ENCODE peak calls at places on chromosomes 2 and 18, in five cellular contexts. D, W, H, T and N are unnamed samples.

GRCh38 chr2:9255416-9255815 is 48.8 kb downstream of the ASAP2 start:
- DNase-seq in T (no peak), D (no peak), H (no peak), W (no peak), N (no peak)

GRCh38 chr2:118992740-118993391 is 50.9 kb downstream of the MARCO start:
- DNase-seq in H (no peak), W (no peak), T (no peak), D (no peak), N (no peak)

GRCh38 chr2:217903859-217904613 is 98.8 kb downstream of the TNS1 start:
- DNase-seq in D (no peak), T (no peak), W (no peak), H (no peak), N (peak)

GRCh38 chr2:70922591-70923234 is 13.0 kb upstream of the ATP6V1B1 start:
- DNase-seq in D (peak), T (no peak), H (no peak), W (no peak), N (no peak)

GRCh38 chr2:162041465-162041864 is 32.5 kb downstream of the DPP4 start:
- DNase-seq in W (no peak), T (no peak), H (no peak), D (no peak), N (no peak)

GRCh38 chr2:11701831-11702301 is 31.9 kb upstream of the NTSR2 start:
- DNase-seq in T (peak), H (no peak), W (no peak), D (no peak), N (peak)

GRCh38 chr2:23497063-23497462 is 112.1 kb downstream of the KLHL29 start:
- DNase-seq in W (no peak), T (no peak), H (no peak), D (no peak), N (no peak)

GRCh38 chr2:221817052-221817451 is 244.9 kb upstream of the EPHA4 start:
- DNase-seq in W (no peak), D (no peak), H (no peak), T (peak), N (peak)

GRCh38 chr18:51463483-51464136 is 266.1 kb upstream of the MEX3C start:
- DNase-seq in H (no peak), W (no peak), T (no peak), D (no peak), N (no peak)
- H3K23ac ChIP-seq in H (no peak), W (no peak), T (no peak), D (no peak), N (no peak)

GRCh38 chr2:192016265-192016664 is 169.4 kb upstream of the CAVIN2 start:
- DNase-seq in T (no peak), D (no peak), H (no peak), W (no peak), N (no peak)
- H2BK12ac ChIP-seq in T (no peak), D (no peak), H (no peak), W (no peak), N (no peak)

GRCh38 chr2:43049836-43050796 is 176.3 kb downstream of the ZFP36L2 start:
- DNase-seq in D (no peak), W (no peak), T (no peak), H (no peak), N (no peak)
- H3K23ac ChIP-seq in D (no peak), W (no peak), T (no peak), H (no peak), N (no peak)

DNA sequence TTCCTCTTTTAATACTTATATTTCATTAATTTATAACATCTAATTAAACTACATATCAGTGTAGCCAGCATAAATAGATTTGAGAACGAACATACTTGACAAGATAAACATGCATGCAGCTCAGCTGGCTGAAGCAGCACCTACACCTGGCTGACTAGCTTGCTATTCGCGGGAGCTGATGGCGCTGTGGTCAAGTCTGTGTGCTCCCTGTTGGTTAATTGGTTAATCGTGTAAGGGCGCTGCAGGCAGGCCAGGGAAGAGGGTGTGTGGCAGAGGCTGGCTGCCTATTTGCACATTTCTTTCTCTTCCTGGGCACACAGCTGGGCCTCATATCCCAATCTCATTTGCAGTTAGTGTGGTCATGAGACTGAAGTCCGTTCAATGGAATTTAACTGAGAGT is 14.5 kb upstream of the VWA3B start:
- DNase-seq in T (no peak), D (peak), W (no peak), H (no peak), N (no peak)
- H2BK12ac ChIP-seq in T (no peak), D (no peak), W (no peak), H (no peak), N (no peak)

DNA sequence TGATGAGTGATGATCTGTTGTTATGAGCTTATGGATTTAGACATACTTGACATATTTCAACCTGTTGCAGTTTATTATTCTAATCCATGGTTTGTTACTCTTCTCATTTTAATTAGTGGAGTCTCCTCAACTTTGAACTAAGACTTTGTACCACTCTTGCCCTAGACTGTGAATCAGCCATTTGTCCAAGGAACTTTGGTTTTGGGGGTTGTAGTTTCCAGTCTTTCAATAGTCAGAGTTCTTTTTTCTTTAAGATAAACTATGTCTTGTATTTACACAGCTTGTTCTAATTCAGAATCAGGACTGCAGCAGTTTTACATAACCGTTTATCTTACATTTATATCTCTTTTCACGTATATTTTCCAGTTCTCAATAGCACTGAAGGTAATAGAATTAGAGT is 133.6 kb downstream of the GULP1 start:
- DNase-seq in T (no peak), H (no peak), D (no peak), W (no peak), N (no peak)
- H3K23ac ChIP-seq in T (no peak), H (no peak), D (no peak), W (no peak), N (no peak)